ENCODE peak calls at places on chromosomes 11 and 22, in six cellular contexts. D is HCT116, W is H1, I is K562, U is HepG2, T is GM12878. M is an unnamed sample.

GRCh38 chr11:111641339-111642015 is 39.2 kb downstream of the SIK2 start:
- DNase-seq in W (no peak), D (no peak), I (no peak), U (no peak), T (no peak), M (no peak)

GRCh38 chr11:2721163-2721935 is 21.6 kb upstream of the KCNQ1OT1 start:
- DNase-seq in T (no peak), D (no peak), W (no peak), I (no peak), U (no peak), M (peak; percentile 63)

GRCh38 chr11:1530686-1531256 is 41.3 kb downstream of the DUSP8 start:
- DNase-seq in T (no peak), I (no peak), W (no peak), U (no peak), D (no peak), M (no peak)

GRCh38 chr11:81005595-81005994 is 1564.8 kb upstream of the TENM4 start:
- DNase-seq in W (no peak), U (no peak), I (no peak), T (no peak), D (no peak), M (no peak)

GRCh38 chr11:97965849-97966646 is 1054.7 kb upstream of the CNTN5 start:
- DNase-seq in U (no peak), D (no peak), I (no peak), W (no peak), T (no peak), M (no peak)

GRCh38 chr22:26648761-26649363 is 8.5 kb upstream of the MIAT start:
- DNase-seq in W (no peak), D (no peak), I (no peak), T (no peak), U (no peak), M (no peak)

GRCh38 chr11:59520741-59521140 is 9.4 kb downstream of the OR4D9 start:
- DNase-seq in U (no peak), D (no peak), T (no peak), I (no peak), W (no peak), M (no peak)

GRCh38 chr11:131229221-131229620 is 141.2 kb upstream of the NTM start:
- DNase-seq in U (no peak), T (no peak), W (no peak), D (no peak), I (no peak), M (no peak)

GRCh38 chr11:114057147-114057546 is 2.4 kb upstream of the ZBTB16 start:
- DNase-seq in W (no peak), I (no peak), U (no peak), D (no peak), T (no peak), M (no peak)

GRCh38 chr11:14054708-14055107 is 92.2 kb downstream of the SPON1 start:
- DNase-seq in U (no peak), T (no peak), D (no peak), W (no peak), I (no peak), M (no peak)

GRCh38 chr11:35736952-35737351 is 74.4 kb downstream of the TRIM44 start:
- DNase-seq in I (no peak), U (no peak), T (no peak), D (no peak), W (no peak), M (no peak)

GRCh38 chr22:30435674-30436126 is 10.1 kb downstream of the MTFP1 start:
- DNase-seq in T (no peak), I (no peak), D (peak; percentile 79), W (no peak), U (no peak), M (no peak)

GRCh38 chr22:46649176-46650077 is 29.2 kb downstream of the GRAMD4 start:
- DNase-seq in W (no peak), D (no peak), U (no peak), T (no peak), I (peak; percentile 69), M (no peak)

GRCh38 chr11:86588566-86589090 is 83.8 kb downstream of the ME3 start:
- DNase-seq in I (no peak), T (no peak), D (no peak), U (no peak), W (no peak), M (no peak)

GRCh38 chr22:49427341-49427740 is 400.3 kb downstream of the BRD1 start:
- DNase-seq in T (no peak), W (no peak), D (no peak), U (no peak), I (no peak), M (no peak)

GRCh38 chr11:33160147-33160546 is 1.1 kb downstream of the CSTF3 start:
- DNase-seq in U (peak; percentile 26), T (no peak), D (no peak), I (no peak), W (no peak), M (no peak)

GRCh38 chr11:4560462-4560861 is 15.5 kb downstream of the OR52M1 start:
- DNase-seq in U (no peak), D (no peak), W (no peak), I (no peak), T (no peak), M (no peak)

GRCh38 chr11:92449222-92449621 is 224.6 kb downstream of the FAT3 start:
- DNase-seq in U (no peak), T (no peak), W (no peak), I (no peak), D (no peak), M (no peak)

GRCh38 chr22:20436309-20437252 is 1.0 kb downstream of the SCARF2 start:
- DNase-seq in D (no peak), W (peak; percentile 72), T (no peak), U (no peak), I (no peak), M (peak; percentile 70)

GRCh38 chr11:2775083-2775625 is 75.4 kb upstream of the KCNQ1OT1 start:
- DNase-seq in W (no peak), U (no peak), T (peak; percentile 13), I (no peak), D (no peak), M (peak; percentile 5)

GRCh38 chr11:109221190-109221589 is 200.8 kb upstream of the C11orf87 start:
- DNase-seq in U (no peak), I (no peak), D (no peak), W (no peak), T (no peak), M (no peak)

GRCh38 chr22:21759631-21760030 is 24.0 kb upstream of the YPEL1 start:
- DNase-seq in T (no peak), D (no peak), I (no peak), W (no peak), U (no peak), M (no peak)
- TF ChIP-seq SP1 in T (no peak), D (no peak), I (no peak), W (no peak), U (no peak), M (no peak)

DNA sequence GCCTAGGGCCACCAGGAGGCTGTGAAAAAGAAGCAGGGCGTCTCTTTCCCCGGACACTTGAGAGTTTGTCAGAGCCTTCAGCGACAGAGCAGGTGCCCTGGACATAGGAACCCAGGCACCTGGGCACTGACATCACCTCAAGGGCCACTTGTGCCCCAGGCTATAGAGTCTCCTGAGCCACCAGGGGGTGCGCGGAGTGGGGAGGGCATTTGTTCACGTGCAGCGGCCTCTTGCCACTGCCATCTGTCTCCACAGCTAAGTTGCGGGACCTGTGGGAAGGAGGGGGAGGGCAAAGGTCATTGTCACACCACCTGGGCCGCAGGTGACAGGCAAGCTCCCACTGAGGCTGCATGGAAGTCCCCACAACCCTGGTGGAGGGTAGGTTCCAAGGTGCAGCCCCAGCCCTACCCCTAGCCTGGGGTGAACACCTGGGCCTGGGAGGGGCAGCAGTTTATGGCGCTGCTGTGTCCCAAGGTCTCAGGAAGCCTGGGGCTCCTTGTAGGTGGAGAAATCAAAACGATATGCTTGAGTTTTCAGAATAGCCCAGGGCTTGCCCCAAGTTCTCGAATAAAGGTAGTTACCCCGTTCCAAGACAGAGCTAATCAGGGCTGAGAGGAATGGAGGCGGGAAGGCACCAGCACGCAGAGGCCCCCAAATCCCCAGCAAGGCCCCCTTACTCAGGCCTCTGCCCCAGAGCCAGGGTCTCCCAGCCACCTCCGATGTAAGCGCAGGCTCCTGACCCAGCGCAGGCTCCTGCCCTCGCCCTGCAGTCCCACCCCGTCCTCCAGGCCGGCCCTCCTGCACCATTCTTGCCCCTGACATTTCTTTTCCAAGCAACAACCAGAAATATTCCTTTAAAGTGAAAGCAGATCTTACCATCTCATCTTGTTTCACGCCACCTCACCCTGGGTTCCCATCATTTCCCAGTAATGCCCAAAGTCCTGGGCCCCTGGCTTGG is 79.3 kb downstream of the PIWIL3 start:
- DNase-seq in I (no peak), W (no peak), D (no peak), T (no peak), U (no peak), M (peak; percentile 23)
- TF ChIP-seq ATF3 in I (no peak), W (no peak), D (no peak), T (no peak), U (no peak), M (no peak)

GRCh38 chr22:41574847-41575381 is 14.1 kb downstream of the CSDC2 start:
- DNase-seq in D (no peak), U (no peak), T (no peak), I (no peak), W (no peak), M (no peak)
- TF ChIP-seq SP1 in D (no peak), U (no peak), T (no peak), I (no peak), W (no peak), M (no peak)

DNA sequence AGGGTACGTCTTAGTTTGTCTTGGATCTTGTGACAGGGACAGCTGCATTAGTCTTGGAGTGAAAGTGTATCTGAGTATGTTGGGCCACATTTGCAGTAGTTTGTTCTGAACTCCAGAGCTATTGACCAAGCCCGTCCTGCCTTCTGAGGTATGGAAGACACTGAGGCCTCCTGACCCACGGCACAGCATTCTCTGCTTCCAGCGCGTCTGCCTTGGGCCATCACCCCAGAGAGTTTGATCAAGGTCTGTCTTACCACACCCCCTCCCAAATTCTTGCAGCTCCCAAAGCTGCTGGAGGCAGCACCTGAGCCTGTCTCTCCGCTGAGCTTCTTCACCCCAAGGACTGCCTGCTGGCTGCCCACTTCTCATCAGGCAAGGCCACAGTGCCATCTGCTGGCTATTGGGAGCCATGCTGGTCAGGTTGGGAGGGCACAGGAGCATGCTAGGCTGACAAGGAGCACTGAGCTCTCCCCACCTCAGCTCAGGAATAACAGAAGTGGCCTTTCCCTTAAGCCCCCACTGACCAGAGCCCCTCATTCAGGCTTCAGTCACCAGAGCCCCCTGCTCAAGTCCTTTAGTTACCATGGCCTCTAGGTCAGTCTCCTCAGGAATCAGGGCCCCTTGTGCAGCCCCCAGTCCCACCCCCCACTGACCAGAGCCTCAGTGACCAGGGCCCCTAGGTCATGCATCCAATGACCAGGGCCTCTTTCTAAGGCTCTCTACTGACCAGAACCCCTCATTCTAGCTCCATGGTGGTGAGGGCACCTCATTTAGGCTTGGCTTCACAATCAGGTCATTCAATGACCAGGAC is 27.2 kb upstream of the SMPD1 start:
- DNase-seq in I (peak; percentile 65), U (peak; percentile 64), W (peak; percentile 87), D (peak; percentile 68), T (no peak), M (peak; percentile 89)
- TF ChIP-seq ATF3 in I (no peak), U (no peak), W (no peak), D (no peak), T (no peak), M (no peak)

GRCh38 chr22:24583221-24583971 is 9.5 kb downstream of the LRRC75B start:
- DNase-seq in U (peak; percentile 76), D (no peak), W (no peak), I (no peak), T (no peak), M (no peak)
- TF ChIP-seq SP1 in U (no peak), D (no peak), W (no peak), I (no peak), T (no peak), M (no peak)

GRCh38 chr11:11065396-11065795 is 207.5 kb upstream of the ZBED5 start:
- DNase-seq in T (no peak), I (no peak), U (no peak), D (no peak), W (no peak), M (no peak)
- TF ChIP-seq ATF3 in T (no peak), I (no peak), U (no peak), D (no peak), W (no peak), M (no peak)

M was measured in WTC11.